ENCODE peak calls at places on chromosome 17, in four cellular contexts. X is thoracic aorta, S is IMR-90, I is psoas muscle. D is an unnamed sample. For H3K9me3 and H3K27me3, the result is how much of the 10 kb centered on the place peaks cover.

GRCh38 chr17:50953831-50954601 is 87.9 kb upstream of the TOB1 start:
- DNase-seq in X (no peak), I (peak), S (peak), D (peak)

GRCh38 chr17:80146121-80147034 is 550 bp downstream of the EIF4A3 start:
- DNase-seq in X (no peak), I (no peak), S (peak), D (no peak)

GRCh38 chr17:56833812-56834379 is at the start of the genes C17orf67 and DGKE:
- DNase-seq in S (peak), X (peak), I (peak), D (peak)

GRCh38 chr17:62712011-62712615 is 84.6 kb downstream of the MRC2 start:
- DNase-seq in X (no peak), I (no peak), S (no peak), D (no peak)

GRCh38 chr17:58308985-58309917 is 19.3 kb downstream of the TSPOAP1 start:
- DNase-seq in S (no peak), X (no peak), I (no peak), D (no peak)

GRCh38 chr17:1055751-1056645 is 59.1 kb downstream of the TIMM22 start:
- DNase-seq in S (peak), I (peak), X (no peak), D (peak)

GRCh38 chr17:7701681-7702080 is 3.3 kb upstream of the EFNB3 start:
- DNase-seq in S (no peak), I (no peak), X (no peak), D (no peak)

GRCh38 chr17:29251969-29252866 is 5.6 kb downstream of the CRYBA1 start:
- DNase-seq in S (peak), X (no peak), I (no peak), D (no peak)

GRCh38 chr17:43169561-43170139 is 1.4 kb upstream of the NBR1 start:
- DNase-seq in X (no peak), S (peak), I (peak), D (peak)

GRCh38 chr17:7208754-7209460 is 10.7 kb downstream of the DLG4 start:
- DNase-seq in X (no peak), S (no peak), I (no peak), D (peak)

GRCh38 chr17:74272731-74273201 is 1.3 kb upstream of the DNAI2 start:
- DNase-seq in I (no peak), S (no peak), X (no peak), D (peak)

GRCh38 chr17:5499790-5500189 is 13.4 kb downstream of the MIS12 start:
- DNase-seq in X (no peak), I (no peak), S (no peak), D (no peak)

GRCh38 chr17:40224707-40225092 is 5.6 kb downstream of the WIPF2 start:
- DNase-seq in S (peak), X (peak), I (no peak), D (no peak)

GRCh38 chr17:66985338-66985737 is 20.8 kb downstream of the CACNG4 start:
- DNase-seq in I (no peak), X (no peak), S (no peak), D (no peak)

GRCh38 chr17:66984730-66985129 is 20.2 kb downstream of the CACNG4 start:
- DNase-seq in X (no peak), S (no peak), I (no peak), D (no peak)

GRCh38 chr17:66982011-66982508 is 17.6 kb downstream of the CACNG4 start:
- DNase-seq in S (no peak), I (no peak), X (no peak), D (no peak)

GRCh38 chr17:66985838-66986237 is 21.3 kb downstream of the CACNG4 start:
- DNase-seq in S (no peak), I (no peak), X (no peak), D (no peak)

DNA sequence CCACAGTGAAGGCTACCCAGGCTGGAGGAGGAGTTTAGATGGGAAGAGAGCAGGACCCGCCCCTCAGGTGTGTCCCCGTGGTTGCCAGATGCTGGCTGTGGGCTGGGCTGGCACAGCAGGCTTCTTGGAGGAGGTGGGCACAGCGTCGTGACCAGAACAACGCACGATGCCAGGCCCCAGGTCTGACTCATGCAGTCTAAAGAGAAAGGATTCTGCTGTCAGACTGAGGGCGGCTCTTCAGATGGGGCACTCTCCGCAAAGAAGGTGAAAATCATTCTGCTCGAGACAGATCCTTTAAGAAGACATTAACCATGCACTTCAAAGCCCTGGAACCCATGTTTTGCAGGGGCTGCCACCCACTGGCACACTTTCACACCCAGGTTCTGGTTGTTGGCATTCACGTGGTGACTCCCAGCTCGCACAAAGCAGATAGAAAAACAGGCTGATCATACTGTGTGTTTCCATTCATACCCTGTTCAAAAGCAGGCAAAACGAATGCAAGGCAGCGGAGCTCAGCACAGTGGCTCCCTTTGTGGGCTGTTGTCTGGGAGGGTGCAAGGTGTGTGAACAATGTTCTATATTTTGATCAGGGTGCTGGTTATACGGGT is 19.0 kb downstream of the CACNG4 start:
- DNase-seq in I (no peak), S (no peak), X (no peak), D (no peak)
- H3K9me3 ChIP-seq in I (under half), S (under half), X (under half), D (under half)

GRCh38 chr17:38608648-38609047 is 2.9 kb upstream of the SRCIN1 start:
- DNase-seq in I (no peak), X (no peak), S (no peak), D (no peak)
- H3K27me3 ChIP-seq in I (under half), X (under half), S (half or more), D (half or more)

GRCh38 chr17:48612854-48613691 is 2.0 kb downstream of the HOXB8 start:
- DNase-seq in X (no peak), I (peak), S (peak), D (no peak)
- TF ChIP-seq CTCF in X (no peak), I (peak), S (peak), D (peak)

DNA sequence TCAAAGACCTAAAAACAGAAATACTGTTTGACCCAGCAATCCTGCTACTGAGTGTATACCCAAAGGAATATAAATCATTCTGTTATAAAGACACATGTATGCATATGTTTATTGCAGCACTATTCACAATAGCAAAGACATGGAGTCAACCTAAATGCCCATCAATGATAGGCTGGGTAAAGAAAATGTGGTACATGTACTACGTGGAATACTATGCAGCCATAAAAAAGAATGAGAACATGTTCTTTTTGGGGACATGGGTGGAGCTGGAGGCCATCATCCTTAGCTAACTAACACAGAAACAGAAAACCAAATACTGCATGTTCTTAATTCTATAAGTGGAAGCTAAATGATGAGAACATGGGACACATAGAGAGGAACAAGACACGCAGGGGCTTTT is 155.2 kb upstream of the KCNJ16 start:
- DNase-seq in S (no peak), I (no peak), X (no peak), D (no peak)
- H3K9me3 ChIP-seq in S (under half), I (under half), X (under half), D (under half)

GRCh38 chr17:33166472-33166871 is 126.6 kb downstream of the ASIC2 start:
- DNase-seq in S (no peak), X (no peak), I (no peak), D (no peak)
- H3K27me3 ChIP-seq in S (under half), X (under half), I (under half), D (under half)

DNA sequence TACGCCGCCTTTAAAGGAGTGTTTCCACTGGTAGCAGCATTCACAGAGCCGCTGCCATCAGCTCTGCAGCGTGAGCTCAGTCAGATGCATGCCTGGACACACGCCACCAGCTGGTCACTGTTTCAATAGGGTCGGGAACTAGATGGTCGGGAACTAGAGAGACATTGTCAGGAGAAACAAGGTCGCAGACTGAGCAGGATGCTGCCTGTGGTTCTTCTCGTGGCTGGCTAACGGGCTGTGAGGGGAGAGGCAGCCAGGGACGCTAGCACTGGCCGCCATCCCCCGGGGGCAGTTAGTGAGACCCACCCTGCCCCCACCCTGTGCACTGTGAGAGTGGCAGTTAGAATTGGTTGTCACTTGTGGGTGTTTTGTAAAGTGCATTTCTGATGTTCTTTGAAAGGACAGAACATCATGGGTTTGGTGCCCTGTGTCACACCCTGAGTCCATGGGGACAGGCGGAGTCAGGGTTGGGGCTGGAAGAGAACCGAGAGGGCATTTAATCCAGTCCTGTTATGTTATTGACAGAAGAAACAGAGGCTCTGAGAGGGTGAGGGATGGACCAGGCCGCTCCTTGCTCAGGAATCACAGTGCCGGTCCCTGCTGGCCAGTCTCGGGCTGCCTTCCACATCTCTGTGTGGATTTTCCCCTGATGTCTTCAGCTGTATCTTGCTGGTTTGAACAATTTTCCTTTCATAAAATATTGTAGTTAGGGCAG is 86.4 kb downstream of the SPECC1 start:
- DNase-seq in X (peak), S (peak), I (peak), D (peak)
- TF ChIP-seq CTCF in X (peak), S (peak), I (peak), D (peak)

D was measured in left ventricle myocardium inferior.